ENCODE peak calls at places on chromosomes 16 and 17, in five cellular contexts. P, V, J, Y and A are unnamed samples.

GRCh38 chr17:36978810-36979584 is 30.2 kb downstream of the AATF start:
- DNase-seq in V (no peak), Y (no peak), P (no peak), J (no peak), A (peak; percentile 39)

GRCh38 chr17:82832411-82832810 is 7.4 kb downstream of the ZNF750 start:
- DNase-seq in J (no peak), V (no peak), Y (no peak), P (no peak), A (no peak)

GRCh38 chr17:14078027-14078426 is 8.7 kb downstream of the COX10 start:
- DNase-seq in P (no peak), V (no peak), Y (no peak), J (no peak), A (no peak)

GRCh38 chr16:10390330-10390729 is 4.5 kb downstream of the ATF7IP2 start:
- DNase-seq in V (no peak), Y (no peak), J (no peak), P (no peak), A (no peak)

GRCh38 chr17:37706446-37706845 is 38.4 kb downstream of the HNF1B start:
- DNase-seq in Y (no peak), P (no peak), J (no peak), V (no peak), A (no peak)

GRCh38 chr16:28264656-28265055 is 27.7 kb upstream of the SBK1 start:
- DNase-seq in J (no peak), V (no peak), P (no peak), Y (peak; percentile 45), A (no peak)

GRCh38 chr17:13311301-13311700 is 290.4 kb downstream of the HS3ST3A1 start:
- DNase-seq in J (no peak), P (no peak), V (no peak), Y (no peak), A (no peak)

GRCh38 chr17:54099221-54099620 is 276.5 kb downstream of the KIF2B start:
- DNase-seq in P (no peak), Y (no peak), J (no peak), V (no peak), A (no peak)

GRCh38 chr17:81833160-81833920 is at the start of gene MCRIP1:
- DNase-seq in P (peak; percentile 72), V (peak; percentile 65), J (peak; percentile 97), Y (peak; percentile 97), A (peak; percentile 71)

GRCh38 chr17:81831957-81832607 is 1.0 kb downstream of the MCRIP1 start:
- DNase-seq in V (no peak), P (no peak), J (no peak), Y (no peak), A (peak; percentile 42)

GRCh38 chr17:81829858-81830257 is 3.2 kb downstream of the MCRIP1 start:
- DNase-seq in Y (no peak), V (no peak), P (no peak), J (no peak), A (no peak)

GRCh38 chr17:81832608-81833159 is 407 bp downstream of the MCRIP1 start:
- DNase-seq in V (no peak), Y (no peak), J (no peak), P (no peak), A (no peak)

GRCh38 chr17:81831563-81831956 is 1.5 kb downstream of the MCRIP1 start:
- DNase-seq in V (no peak), P (no peak), J (no peak), Y (no peak), A (no peak)
- H3K27ac ChIP-seq in V (no peak overlapping the region), P (no peak overlapping the region), J (peak overlapping the region; percentile 96), Y (peak overlapping the region; percentile 93), A (no peak overlapping the region)

GRCh38 chr16:66924527-66925321 is 611 bp downstream of the RRAD start:
- DNase-seq in Y (no peak), V (no peak), P (no peak), J (peak; percentile 62), A (no peak)
- H3K27ac ChIP-seq in Y (peak overlapping the region; percentile 79), V (no peak overlapping the region), P (no peak overlapping the region), J (peak overlapping the region; percentile 89), A (no peak overlapping the region)

GRCh38 chr16:88941051-88941932 is 35.7 kb downstream of the CBFA2T3 start:
- DNase-seq in J (peak; percentile 64), Y (no peak), V (no peak), P (no peak), A (no peak)

GRCh38 chr16:88938933-88939813 is 37.8 kb downstream of the CBFA2T3 start:
- DNase-seq in Y (no peak), V (no peak), J (peak; percentile 60), P (no peak), A (no peak)

GRCh38 chr16:88940196-88941050 is 36.6 kb downstream of the CBFA2T3 start:
- DNase-seq in Y (peak; percentile 35), J (peak; percentile 60), V (no peak), P (no peak), A (no peak)

GRCh38 chr16:88938119-88938932 is 38.7 kb downstream of the CBFA2T3 start:
- DNase-seq in J (peak; percentile 21), V (no peak), P (no peak), Y (no peak), A (no peak)

GRCh38 chr16:88939814-88940195 is 37.2 kb downstream of the CBFA2T3 start:
- DNase-seq in V (no peak), Y (no peak), J (peak; percentile 69), P (no peak), A (no peak)
- H3K27ac ChIP-seq in V (no peak overlapping the region), Y (no peak overlapping the region), J (peak overlapping the region; percentile 93), P (no peak overlapping the region), A (no peak overlapping the region)

GRCh38 chr17:72392056-72393010 is 271.5 kb downstream of the SOX9 start:
- DNase-seq in Y (peak; percentile 78), V (peak; percentile 73), J (no peak), P (peak; percentile 68), A (no peak)

GRCh38 chr17:72390675-72391501 is 270.1 kb downstream of the SOX9 start:
- DNase-seq in Y (peak; percentile 46), P (no peak), V (no peak), J (no peak), A (peak; percentile 97)

GRCh38 chr17:72394531-72394930 is 273.7 kb downstream of the SOX9 start:
- DNase-seq in P (no peak), J (no peak), V (no peak), Y (no peak), A (no peak)

GRCh38 chr17:72396121-72396520 is 275.3 kb downstream of the SOX9 start:
- DNase-seq in P (no peak), J (no peak), V (no peak), Y (no peak), A (no peak)

DNA sequence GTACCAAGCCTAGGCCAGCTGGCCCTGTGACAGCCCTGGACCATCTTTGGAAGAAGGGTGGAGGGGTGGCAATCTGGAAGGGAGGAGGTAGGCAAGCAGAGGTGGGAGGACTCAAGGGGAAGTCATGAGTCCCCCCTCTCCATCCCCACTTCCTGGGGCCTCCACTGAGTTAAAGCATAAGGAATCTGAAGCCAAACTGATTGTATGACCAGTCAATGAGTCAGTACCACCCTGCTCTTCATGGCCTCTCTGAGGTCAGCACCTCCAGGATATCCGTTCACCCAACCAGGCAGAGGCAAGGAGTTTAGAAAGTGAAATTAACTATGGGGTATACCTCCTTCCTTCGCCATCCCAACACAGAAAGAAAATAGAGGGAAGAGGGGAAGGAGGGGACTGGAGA is 272.7 kb downstream of the SOX9 start:
- DNase-seq in J (no peak), Y (peak; percentile 72), V (peak; percentile 60), P (no peak), A (peak; percentile 85)
- H3K27ac ChIP-seq in J (no peak overlapping the region), Y (peak overlapping the region; percentile 85), V (peak overlapping the region; percentile 75), P (no peak overlapping the region), A (no peak overlapping the region)

GRCh38 chr16:575354-576196 is 5.8 kb downstream of the PIGQ start:
- DNase-seq in V (no peak), Y (no peak), P (no peak), J (no peak), A (no peak)
- H3K27ac ChIP-seq in V (no peak overlapping the region), Y (no peak overlapping the region), P (no peak overlapping the region), J (no peak overlapping the region), A (no peak overlapping the region)

DNA sequence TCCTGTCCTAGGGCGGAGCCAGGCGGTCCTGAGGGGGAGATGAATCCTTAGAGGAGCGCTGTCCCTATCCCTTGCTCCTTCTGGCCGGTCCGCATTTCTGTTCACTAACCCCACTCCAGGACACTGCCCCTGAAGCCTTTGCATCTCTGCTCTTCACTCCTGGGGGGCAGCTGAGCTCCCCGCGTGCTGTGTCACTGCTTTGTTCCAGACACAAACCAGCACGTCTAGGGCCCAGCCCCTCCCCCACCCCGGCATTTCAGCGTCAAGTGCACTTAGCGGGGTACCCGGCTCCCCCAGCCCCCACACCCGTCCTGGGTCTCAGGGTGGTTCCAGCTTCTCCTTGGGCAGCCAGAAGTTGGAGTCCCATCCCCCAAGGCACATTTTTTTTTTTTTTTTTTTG is 8.9 kb downstream of the CORO6 start:
- DNase-seq in J (no peak), Y (no peak), P (no peak), V (no peak), A (no peak)
- H3K27ac ChIP-seq in J (peak overlapping the region; percentile 48), Y (peak overlapping the region; percentile 77), P (no peak overlapping the region), V (no peak overlapping the region), A (no peak overlapping the region)